ENCODE peak calls at places on chromosome 20, in eight cellular contexts. Q is stomach, I is testis, X is IMR-90, G is breast epithelium, F is A549, H is transverse colon, Z is suprapubic skin. K is an unnamed sample. For H3K4me1, the result is how much of the 10 kb centered on the place peaks cover.

GRCh38 chr20:18585134-18585533 is 2.7 kb upstream of the DTD1 start:
- DNase-seq in Q (no peak), I (no peak), X (peak), G (no peak), F (no peak), H (no peak), Z (no peak), K (no peak)

GRCh38 chr20:13778827-13779226 is 5.9 kb downstream of the ESF1 start:
- DNase-seq in Q (no peak), I (no peak), X (no peak), G (no peak), F (no peak), H (no peak), Z (no peak), K (no peak)

GRCh38 chr20:57716893-57717292 is 7.1 kb upstream of the PMEPA1 start:
- DNase-seq in Q (no peak), I (no peak), X (no peak), G (no peak), F (no peak), H (no peak), Z (no peak), K (no peak)

GRCh38 chr20:44848254-44849015 is 37.1 kb upstream of the YWHAB start:
- DNase-seq in Q (no peak), I (no peak), X (no peak), G (no peak), F (no peak), H (no peak), Z (no peak), K (no peak)

GRCh38 chr20:44810061-44810390 is 320 bp downstream of the RIMS4 start:
- DNase-seq in Q (no peak), I (no peak), X (no peak), G (no peak), F (no peak), H (no peak), Z (no peak), K (peak)

GRCh38 chr20:25586877-25587276 is 1.5 kb upstream of the NINL start:
- DNase-seq in Q (no peak), I (no peak), X (peak), G (no peak), F (no peak), H (no peak), Z (no peak), K (no peak)

GRCh38 chr20:41427833-41428232 is 61.2 kb upstream of the EMILIN3 start:
- DNase-seq in Q (no peak), I (no peak), X (no peak), G (no peak), F (no peak), H (no peak), Z (no peak), K (no peak)

GRCh38 chr20:34099675-34100074 is 12.4 kb downstream of the EIF2S2 start:
- DNase-seq in Q (no peak), I (no peak), X (no peak), G (no peak), F (no peak), H (no peak), Z (no peak), K (no peak)

GRCh38 chr20:37566590-37567330 is 39.1 kb upstream of the BLCAP start:
- DNase-seq in Q (no peak), I (peak), X (no peak), G (no peak), F (no peak), H (no peak), Z (peak), K (no peak)

GRCh38 chr20:43949741-43950618 is 35.3 kb downstream of the TOX2 start:
- DNase-seq in Q (peak), I (no peak), X (no peak), G (no peak), F (no peak), H (peak), Z (no peak), K (peak)

GRCh38 chr20:6705106-6705766 is 62.2 kb upstream of the BMP2 start:
- DNase-seq in Q (no peak), I (no peak), X (no peak), G (no peak), F (no peak), H (no peak), Z (no peak), K (no peak)

GRCh38 chr20:59662161-59662560 is 57.8 kb downstream of the PHACTR3 start:
- DNase-seq in Q (no peak), I (no peak), X (no peak), G (no peak), F (no peak), H (no peak), Z (no peak), K (no peak)

GRCh38 chr20:59850018-59850641 is 83.3 kb downstream of the SYCP2 start:
- DNase-seq in Q (no peak), I (no peak), X (peak), G (no peak), F (peak), H (no peak), Z (no peak), K (no peak)

GRCh38 chr20:34143951-34144350 is 31.9 kb upstream of the EIF2S2 start:
- DNase-seq in Q (no peak), I (no peak), X (peak), G (no peak), F (no peak), H (no peak), Z (no peak), K (no peak)

GRCh38 chr20:1301031-1301529 is 27.9 kb downstream of the SDCBP2 start:
- DNase-seq in Q (no peak), I (no peak), X (peak), G (no peak), F (no peak), H (no peak), Z (no peak), K (no peak)

GRCh38 chr20:15836634-15837033 is 736.6 kb downstream of the KIF16B start:
- DNase-seq in Q (no peak), I (no peak), X (no peak), G (no peak), F (no peak), H (no peak), Z (no peak), K (no peak)

GRCh38 chr20:4957939-4958362 is 43.4 kb downstream of the SLC23A2 start:
- DNase-seq in Q (no peak), I (no peak), X (peak), G (no peak), F (no peak), H (no peak), Z (no peak), K (peak)

GRCh38 chr20:5654557-5654956 is 95.6 kb upstream of the SHLD1 start:
- DNase-seq in Q (no peak), I (no peak), X (peak), G (no peak), F (peak), H (no peak), Z (no peak), K (no peak)

GRCh38 chr20:62501801-62502495 is 26.2 kb upstream of the GATA5 start:
- DNase-seq in Q (no peak), I (no peak), X (peak), G (no peak), F (no peak), H (no peak), Z (no peak), K (peak)

GRCh38 chr20:10761232-10761631 is 87.4 kb upstream of the JAG1 start:
- DNase-seq in Q (no peak), I (no peak), X (peak), G (no peak), F (no peak), H (no peak), Z (no peak), K (no peak)

GRCh38 chr20:13220857-13221297 is at the start of gene ISM1:
- DNase-seq in Q (no peak), I (peak), X (no peak), G (peak), F (peak), H (no peak), Z (no peak), K (peak)

GRCh38 chr20:10728873-10729670 is 55.3 kb upstream of the JAG1 start:
- DNase-seq in Q (no peak), I (no peak), X (peak), G (no peak), F (no peak), H (no peak), Z (no peak), K (no peak)

GRCh38 chr20:11178946-11179654 is 505.3 kb upstream of the JAG1 start:
- DNase-seq in Q (no peak), I (no peak), X (peak), G (no peak), F (peak), H (no peak), Z (no peak), K (no peak)

GRCh38 chr20:46894579-46894958 is at the start of gene EYA2:
- DNase-seq in Q (peak), I (peak), X (peak), G (no peak), F (peak), H (peak), Z (no peak), K (peak)

GRCh38 chr20:61252601-61253263 is 671 bp downstream of the CDH4 start:
- DNase-seq in Q (no peak), I (no peak), X (peak), G (no peak), F (peak), H (no peak), Z (no peak), K (no peak)

GRCh38 chr20:17969276-17969883 is 562 bp downstream of the MGME1 start:
- DNase-seq in Q (peak), I (peak), X (no peak), G (peak), F (peak), H (peak), Z (peak), K (no peak)

GRCh38 chr20:44406572-44407100 is 51.1 kb downstream of the HNF4A start:
- DNase-seq in Q (no peak), I (no peak), X (no peak), G (no peak), F (no peak), H (peak), Z (no peak), K (no peak)

GRCh38 chr20:35743693-35744491 is 1.8 kb upstream of the RBM39 start:
- DNase-seq in Q (no peak), I (no peak), X (peak), G (peak), F (no peak), H (no peak), Z (no peak), K (no peak)

GRCh38 chr20:2221933-2222332 is 73.9 kb upstream of the TGM3 start:
- DNase-seq in Q (no peak), I (no peak), X (no peak), G (no peak), F (no peak), H (no peak), Z (no peak), K (no peak)

GRCh38 chr20:18276821-18277220 is 11.5 kb upstream of the ZNF133 start:
- DNase-seq in Q (peak), I (peak), X (peak), G (peak), F (peak), H (peak), Z (peak), K (no peak)

GRCh38 chr20:15834857-15835256 is 738.4 kb downstream of the KIF16B start:
- DNase-seq in Q (no peak), I (no peak), X (no peak), G (no peak), F (no peak), H (no peak), Z (no peak), K (no peak)

GRCh38 chr20:37383229-37383989 is 37.5 kb downstream of the SRC start:
- DNase-seq in Q (peak), I (no peak), X (peak), G (no peak), F (peak), H (no peak), Z (no peak), K (peak)

GRCh38 chr20:58171796-58172425 is 56.5 kb downstream of the ANKRD60 start:
- DNase-seq in Q (no peak), I (no peak), X (no peak), G (no peak), F (no peak), H (no peak), Z (no peak), K (no peak)

GRCh38 chr20:1567392-1568165 is 10.1 kb upstream of the SIRPD start:
- DNase-seq in Q (no peak), I (no peak), X (peak), G (no peak), F (no peak), H (no peak), Z (no peak), K (no peak)

GRCh38 chr20:16620961-16621360 is 47.7 kb upstream of the KIF16B start:
- DNase-seq in Q (no peak), I (no peak), X (no peak), G (no peak), F (no peak), H (no peak), Z (no peak), K (no peak)

GRCh38 chr20:5393218-5393870 is 76.6 kb upstream of the PROKR2 start:
- DNase-seq in Q (no peak), I (no peak), X (no peak), G (no peak), F (no peak), H (no peak), Z (no peak), K (no peak)

GRCh38 chr20:35369804-35370203 is 42.0 kb downstream of the UQCC1 start:
- DNase-seq in Q (no peak), I (no peak), X (peak), G (no peak), F (no peak), H (no peak), Z (no peak), K (no peak)

GRCh38 chr20:56420940-56421688 is 9.1 kb downstream of the CASS4 start:
- DNase-seq in Q (no peak), I (no peak), X (no peak), G (no peak), F (no peak), H (no peak), Z (no peak), K (no peak)

GRCh38 chr20:56424931-56425330 is 12.9 kb downstream of the CASS4 start:
- DNase-seq in Q (no peak), I (no peak), X (no peak), G (no peak), F (no peak), H (no peak), Z (no peak), K (peak)

GRCh38 chr20:56422131-56422823 is 10.2 kb downstream of the CASS4 start:
- DNase-seq in Q (no peak), I (no peak), X (peak), G (no peak), F (peak), H (no peak), Z (no peak), K (no peak)

GRCh38 chr20:56420028-56420427 is 8.0 kb downstream of the CASS4 start:
- DNase-seq in Q (no peak), I (no peak), X (no peak), G (no peak), F (no peak), H (no peak), Z (no peak), K (no peak)

DNA sequence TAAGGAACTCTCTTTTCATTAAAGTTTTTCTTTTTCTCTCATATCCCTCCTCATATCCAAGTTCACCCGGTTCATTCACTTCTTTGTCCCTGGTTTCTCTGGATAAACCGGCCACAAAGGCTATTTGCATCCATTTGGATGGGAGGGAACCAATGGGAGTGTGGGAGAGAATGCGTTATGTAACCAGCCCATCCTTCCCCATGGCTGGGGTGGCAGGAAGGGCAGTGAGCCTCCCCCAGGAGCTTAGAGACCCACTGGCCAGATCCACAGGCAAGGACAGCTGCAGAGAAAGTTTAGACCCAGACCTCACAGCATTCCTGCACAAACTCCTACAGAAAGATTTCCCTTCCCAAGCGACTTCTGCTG is 10.7 kb downstream of the CASS4 start:
- DNase-seq in Q (no peak), I (no peak), X (peak), G (no peak), F (no peak), H (no peak), Z (no peak), K (no peak)
- H3K4me1 ChIP-seq in Q (under half), I (under half), X (under half), G (under half), F (under half), H (under half), Z (under half), K (half or more)

GRCh38 chr20:45860573-45861011 is 3.2 kb downstream of the ZSWIM3 start:
- DNase-seq in Q (no peak), I (no peak), X (peak), G (no peak), F (no peak), H (no peak), Z (no peak), K (no peak)

GRCh38 chr20:45866454-45866853 is 9.0 kb downstream of the ZSWIM3 start:
- DNase-seq in Q (no peak), I (no peak), X (no peak), G (no peak), F (no peak), H (no peak), Z (no peak), K (no peak)

GRCh38 chr20:45867129-45867810 is 9.9 kb downstream of the ZSWIM3 start:
- DNase-seq in Q (no peak), I (no peak), X (no peak), G (no peak), F (no peak), H (no peak), Z (no peak), K (no peak)

GRCh38 chr20:45861157-45862075 is 4.0 kb downstream of the ZSWIM3 start:
- DNase-seq in Q (peak), I (peak), X (no peak), G (no peak), F (no peak), H (no peak), Z (no peak), K (no peak)

DNA sequence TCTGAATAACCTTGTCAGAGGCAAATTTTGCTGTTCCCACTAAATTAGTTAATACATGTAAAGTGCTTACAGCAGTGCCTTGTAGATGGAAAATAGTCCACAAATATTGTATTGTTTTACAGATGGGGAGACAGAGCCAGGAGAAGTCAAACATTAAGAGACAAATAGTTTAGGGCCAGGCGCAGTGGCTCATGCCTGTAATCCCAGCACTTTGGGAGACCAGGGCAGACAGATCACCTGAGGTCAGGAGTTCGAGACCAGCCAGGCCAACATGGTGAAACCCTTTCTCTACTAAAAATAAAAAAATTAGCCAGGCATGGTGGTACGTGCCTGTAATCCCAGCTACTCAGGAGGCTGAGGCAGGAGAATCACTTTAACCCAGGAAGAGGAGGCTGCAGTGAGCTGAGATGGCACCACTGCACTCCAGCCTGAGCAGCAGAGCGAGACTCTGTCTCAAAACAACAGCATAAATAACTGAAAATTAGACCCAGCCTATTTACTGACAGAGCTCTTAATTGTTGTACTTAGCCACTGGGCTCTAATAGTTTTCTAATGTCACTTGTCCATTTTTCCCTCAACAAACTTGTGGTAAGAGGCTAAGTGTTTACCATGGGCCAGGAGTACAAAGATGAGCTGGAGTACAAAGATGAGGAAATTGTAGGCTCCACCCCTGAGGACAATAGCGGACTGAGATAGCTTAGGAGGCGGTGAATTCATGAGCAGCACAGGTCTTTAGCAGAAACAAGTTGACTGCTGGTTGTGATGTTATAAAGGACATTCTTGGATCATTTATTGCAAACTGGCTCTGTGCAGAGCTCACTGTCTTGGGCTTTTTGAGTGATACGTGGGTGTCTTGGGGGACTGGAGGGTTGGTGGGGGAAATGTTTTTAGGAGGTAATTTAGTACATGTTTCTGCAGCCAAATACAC is 6.4 kb downstream of the ZSWIM3 start:
- DNase-seq in Q (no peak), I (no peak), X (no peak), G (no peak), F (no peak), H (no peak), Z (no peak), K (no peak)
- TF ChIP-seq POLR2A in Q (no peak), I (no peak), X (no peak), G (no peak), F (no peak), H (no peak), Z (no peak), K (no peak)

GRCh38 chr20:38673261-38673660 is 51.0 kb upstream of the SLC32A1 start:
- DNase-seq in Q (no peak), I (no peak), X (no peak), G (no peak), F (no peak), H (no peak), Z (no peak), K (no peak)
- H3K4me3 ChIP-seq in Q (no peak), I (no peak), X (no peak), G (no peak), F (no peak), H (no peak), Z (no peak), K (no peak)

DNA sequence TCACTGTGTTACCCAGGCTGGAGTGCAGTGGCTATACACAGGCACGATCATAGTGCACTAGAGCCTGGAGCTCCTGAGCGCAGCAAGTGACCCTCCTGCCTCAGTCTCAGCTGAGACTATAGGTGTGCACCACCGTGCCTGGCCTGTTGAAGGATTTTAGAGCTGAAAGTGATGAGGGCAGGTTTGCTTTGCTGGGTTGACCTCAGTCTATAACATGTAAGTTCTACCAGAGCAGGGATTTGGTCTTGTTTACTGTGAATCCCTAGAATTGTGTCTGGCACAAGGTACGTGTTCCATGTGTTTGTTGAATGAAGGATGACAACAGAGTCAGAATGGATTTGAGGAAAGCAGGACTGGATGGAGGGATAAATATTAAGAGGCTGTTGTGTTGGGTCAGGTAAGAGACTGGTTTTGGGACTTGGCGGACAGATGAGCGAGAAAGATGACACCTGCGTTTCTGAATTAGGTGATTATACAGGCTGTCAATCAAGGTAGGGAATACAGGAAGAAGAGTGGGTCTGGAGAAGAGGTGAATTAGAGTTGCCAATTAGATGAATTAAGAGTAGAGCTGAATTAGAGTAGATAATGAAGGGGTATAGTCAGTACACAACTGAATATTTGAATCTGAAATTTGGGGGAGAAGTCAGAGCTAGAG is 6.5 kb downstream of the ASXL1 start:
- DNase-seq in Q (no peak), I (no peak), X (no peak), G (no peak), F (no peak), H (no peak), Z (no peak), K (no peak)
- H3K4me1 ChIP-seq in Q (half or more), I (under half), X (under half), G (under half), F (half or more), H (half or more), Z (half or more), K (half or more)

GRCh38 chr20:32779500-32780215 is 17.5 kb downstream of the DNMT3B start:
- DNase-seq in Q (no peak), I (no peak), X (no peak), G (no peak), F (no peak), H (no peak), Z (no peak), K (no peak)
- TF ChIP-seq POLR2A in Q (no peak), I (no peak), X (no peak), G (no peak), F (no peak), H (no peak), Z (no peak), K (no peak)

K was measured in upper lobe of left lung.